ENCODE peak calls at places on chromosomes 2 and 18, in nine cellular contexts. A is SW480; Q is activated effector memory CD4-positive, alpha-beta T cell treated with anti-CD3 and anti-CD28 coated beads, Interleukin-2, amount 50 U/mL, for 16 hours; C is type B pancreatic cell; Z is EH; P is stimulated activated naive CD8-positive, alpha-beta T cell treated with anti-CD3 and anti-CD28 coated beads, Interleukin-15, Interleukin-2, amounts not matched to agents 100 U/mL and 50 U/mL, for 24 hours; B is coronary artery; L is AG08395; J is stimulated activated CD8-positive, alpha-beta memory T cell treated with anti-CD3 and anti-CD28 coated beads, Interleukin-7, amount 100 ng/mL, for 1 hour. M is an unnamed sample.

GRCh38 chr2:189613077-189613636 is 32.6 kb upstream of the SLC40A1 start:
- DNase-seq in A (no peak), Q (no peak), C (no peak), Z (peak), P (no peak), B (no peak), L (peak), J (no peak), M (no peak)

GRCh38 chr18:37362158-37362890 is 203.3 kb downstream of the CELF4 start:
- DNase-seq in A (peak), Q (no peak), C (no peak), Z (no peak), P (no peak), B (no peak), L (no peak), J (no peak), M (no peak)

GRCh38 chr2:8242734-8243133 is 439.1 kb upstream of the ID2 start:
- DNase-seq in A (no peak), Q (no peak), C (peak), Z (no peak), P (no peak), B (no peak), L (no peak), J (no peak), M (no peak)

GRCh38 chr2:128196026-128196822 is 105.2 kb downstream of the UGGT1 start:
- DNase-seq in A (no peak), Q (no peak), C (no peak), Z (peak), P (no peak), B (no peak), L (peak), J (no peak), M (no peak)

GRCh38 chr2:179106342-179107178 is 56.6 kb upstream of the CCDC141 start:
- DNase-seq in A (peak), Q (no peak), C (no peak), Z (peak), P (no peak), B (no peak), L (peak), J (no peak), M (no peak)

GRCh38 chr2:128361376-128362131 is 42.9 kb upstream of the HS6ST1 start:
- DNase-seq in A (no peak), Q (peak), C (peak), Z (no peak), P (no peak), B (peak), L (no peak), J (no peak), M (no peak)

GRCh38 chr2:19540739-19541503 is 182.5 kb upstream of the OSR1 start:
- DNase-seq in A (peak), Q (no peak), C (no peak), Z (peak), P (no peak), B (no peak), L (peak), J (no peak), M (no peak)

GRCh38 chr2:218852911-218853667 is 6.5 kb upstream of the WNT6 start:
- DNase-seq in A (peak), Q (peak), C (peak), Z (peak), P (peak), B (no peak), L (peak), J (peak), M (no peak)

GRCh38 chr2:70104231-70105111 is 17.2 kb downstream of the PCBP1 start:
- DNase-seq in A (peak), Q (peak), C (no peak), Z (peak), P (peak), B (no peak), L (peak), J (no peak), M (no peak)

GRCh38 chr2:32882911-32883810 is 63.6 kb upstream of the LTBP1 start:
- DNase-seq in A (no peak), Q (no peak), C (no peak), Z (peak), P (no peak), B (no peak), L (peak), J (no peak), M (no peak)

GRCh38 chr18:30094556-30094955 is 948.0 kb downstream of the DSC3 start:
- DNase-seq in A (no peak), Q (no peak), C (no peak), Z (peak), P (no peak), B (no peak), L (no peak), J (no peak), M (no peak)

M was measured in cortex of kidney.